ENCODE peak calls at places on chromosomes 3 and 15, in four cellular contexts. A is fibroblast of mammary gland, S is heart left ventricle, Y is foreskin fibroblast. T is an unnamed sample.

GRCh38 chr15:56794150-56794922 is 61.0 kb upstream of the ZNF280D start:
- DNase-seq in Y (peak; percentile 12), A (peak; percentile 42), S (no peak), T (no peak)

GRCh38 chr3:128502712-128503111 is 9.7 kb upstream of the GATA2 start:
- DNase-seq in S (no peak), A (no peak), Y (no peak), T (peak; percentile 5)

GRCh38 chr3:82654708-82655107 is 893.3 kb upstream of the GBE1 start:
- DNase-seq in S (no peak), Y (no peak), A (no peak), T (no peak)

GRCh38 chr3:62057339-62058047 is 315.9 kb downstream of the FEZF2 start:
- DNase-seq in A (no peak), Y (no peak), S (no peak), T (no peak)

GRCh38 chr3:126859415-126860246 is 123.3 kb upstream of the PLXNA1 start:
- DNase-seq in Y (no peak), S (no peak), A (no peak), T (no peak)

GRCh38 chr3:51949121-51949520 is 6.1 kb upstream of the GPR62 start:
- DNase-seq in A (no peak), Y (no peak), S (no peak), T (no peak)

GRCh38 chr3:196168808-196169391 is 42.3 kb downstream of the ZDHHC19 start:
- DNase-seq in S (peak; percentile 33), A (no peak), Y (no peak), T (no peak)

GRCh38 chr3:96007650-96008195 is 806.7 kb upstream of the EPHA6 start:
- DNase-seq in A (no peak), S (no peak), Y (no peak), T (no peak)

GRCh38 chr3:49716691-49717538 is 2.6 kb downstream of the AMIGO3 start:
- DNase-seq in Y (no peak), S (no peak), A (no peak), T (no peak)

GRCh38 chr15:44726136-44726535 is 10.2 kb upstream of the TRIM69 start:
- DNase-seq in Y (peak; percentile 39), S (no peak), A (peak; percentile 33), T (no peak)

GRCh38 chr3:16067837-16068471 is 106.5 kb upstream of the GALNT15 start:
- DNase-seq in S (no peak), Y (peak; percentile 70), A (no peak), T (no peak)

GRCh38 chr3:32455609-32456428 is 46.8 kb downstream of the CMTM6 start:
- DNase-seq in A (no peak), S (no peak), Y (no peak), T (no peak)
- H3K4me3 ChIP-seq in A (no peak overlapping the region), S (no peak overlapping the region), Y (no peak overlapping the region), T (no peak overlapping the region)

GRCh38 chr3:181518222-181518621 is 193.5 kb upstream of the SOX2 start:
- DNase-seq in S (no peak), A (no peak), Y (no peak), T (no peak)
- H3K4me3 ChIP-seq in S (no peak overlapping the region), A (no peak overlapping the region), Y (no peak overlapping the region), T (no peak overlapping the region)

GRCh38 chr3:152285509-152285908 is 16.8 kb downstream of the MBNL1 start:
- DNase-seq in Y (no peak), A (no peak), S (no peak), T (no peak)

GRCh38 chr3:152281032-152281713 is 12.4 kb downstream of the MBNL1 start:
- DNase-seq in S (no peak), Y (peak; percentile 35), A (no peak), T (no peak)

GRCh38 chr3:152282813-152283212 is 14.1 kb downstream of the MBNL1 start:
- DNase-seq in Y (no peak), A (no peak), S (no peak), T (no peak)

GRCh38 chr3:152284906-152285305 is 16.2 kb downstream of the MBNL1 start:
- DNase-seq in Y (no peak), A (no peak), S (no peak), T (no peak)

DNA sequence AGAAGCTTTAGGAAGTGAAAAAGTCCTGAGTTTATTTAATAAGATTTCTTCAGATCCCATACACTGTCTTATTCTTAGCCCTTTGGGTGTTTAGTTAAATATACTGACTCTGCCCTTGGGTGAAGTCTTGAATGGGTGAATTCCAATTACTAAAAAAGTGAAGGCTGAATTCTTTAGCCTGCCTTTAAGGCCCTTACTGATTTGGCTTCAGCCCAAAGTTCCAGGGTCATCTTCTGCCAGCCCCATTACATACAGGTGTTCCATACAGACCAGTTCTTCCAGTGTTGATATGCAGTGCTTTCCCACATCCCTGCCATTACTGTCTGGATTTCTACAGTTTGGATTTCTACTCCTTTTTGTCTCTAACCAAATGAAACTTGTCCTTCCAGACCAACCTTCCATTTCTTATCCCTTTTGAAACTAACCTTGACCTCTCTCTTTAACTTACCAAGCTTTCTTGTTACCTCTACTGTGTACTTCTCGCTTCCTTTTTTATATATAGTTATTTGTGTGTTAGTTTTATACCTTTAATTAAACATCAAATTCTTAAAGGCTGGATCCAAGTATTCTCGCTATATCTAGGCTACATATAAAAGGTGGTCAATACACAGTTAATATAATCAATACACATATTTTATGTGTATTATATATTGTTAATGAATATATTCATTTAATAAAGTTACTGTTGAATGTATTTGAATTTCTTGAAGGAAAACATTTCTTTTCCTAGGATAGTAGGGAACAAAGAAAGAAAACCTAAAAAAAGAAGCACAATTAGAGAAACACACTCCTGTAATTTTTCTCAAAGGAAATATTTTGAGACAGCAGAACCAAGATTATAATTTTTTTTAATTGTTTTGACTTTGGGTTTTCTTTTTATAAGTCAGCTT is 15.0 kb downstream of the MBNL1 start:
- DNase-seq in S (no peak), Y (no peak), A (no peak), T (no peak)
- H3K4me3 ChIP-seq in S (no peak overlapping the region), Y (no peak overlapping the region), A (no peak overlapping the region), T (no peak overlapping the region)

GRCh38 chr15:47794266-47794914 is 77.1 kb downstream of the SEMA6D start:
- DNase-seq in S (no peak), Y (peak; percentile 30), A (peak; percentile 4), T (no peak)
- H3K4me3 ChIP-seq in S (no peak overlapping the region), Y (no peak overlapping the region), A (no peak overlapping the region), T (no peak overlapping the region)

DNA sequence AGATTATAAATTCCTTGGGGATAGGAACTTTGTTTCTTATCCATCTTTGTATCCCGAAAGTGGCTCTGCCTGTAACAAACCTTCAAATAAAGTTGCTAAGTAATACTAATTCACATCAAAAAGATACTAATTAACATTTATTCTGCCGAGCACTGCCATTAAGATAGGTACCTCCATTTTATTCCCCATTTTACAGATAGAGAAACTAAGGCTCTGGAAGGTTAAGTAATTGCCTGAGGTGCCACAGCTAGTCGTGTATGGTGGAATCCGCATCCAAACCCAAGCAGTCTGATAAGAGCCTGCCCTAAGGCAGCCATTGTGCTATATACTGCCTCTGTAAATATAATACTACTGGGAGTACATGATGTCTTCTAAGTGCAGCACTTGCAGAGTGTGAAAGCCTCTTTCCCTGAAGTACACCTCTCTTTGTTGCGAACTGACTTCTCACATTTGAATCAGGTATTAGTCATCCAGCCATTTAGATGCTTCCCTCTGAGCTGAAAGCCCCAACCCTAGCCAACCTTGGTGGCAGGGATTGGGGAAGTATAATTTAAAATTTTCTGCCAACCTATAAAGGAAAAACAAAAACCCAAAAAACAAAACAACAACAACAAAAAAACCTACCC is 78.5 kb upstream of the CHD2 start:
- DNase-seq in Y (no peak), A (no peak), S (no peak), T (no peak)
- H3K4me3 ChIP-seq in Y (no peak overlapping the region), A (no peak overlapping the region), S (no peak overlapping the region), T (no peak overlapping the region)

T was measured in testis.